ENCODE peak calls at places on chromosomes 13 and 19, in eight cellular contexts. L, O, G, D, Z, P, W and M are unnamed samples.

GRCh38 chr13:112444001-112444311 is 67.8 kb downstream of the SPACA7 start:
- DNase-seq in Z (no peak), G (peak), W (no peak), D (peak), P (peak), L (no peak), O (no peak), M (no peak)

GRCh38 chr19:54114340-54114826 is 1.1 kb downstream of the TFPT start:
- DNase-seq in P (peak), G (peak), D (peak), W (no peak), Z (no peak), O (no peak), L (no peak), M (no peak)

GRCh38 chr13:86741762-86742285 is 929.3 kb upstream of the SLITRK5 start:
- DNase-seq in P (no peak), Z (no peak), O (no peak), D (peak), G (no peak), W (no peak), L (no peak), M (no peak)

GRCh38 chr19:6528544-6529121 is 2.2 kb upstream of the TNFSF9 start:
- DNase-seq in L (peak), D (peak), G (peak), W (no peak), P (no peak), Z (no peak), O (no peak), M (no peak)

GRCh38 chr13:111503905-111504695 is 183.7 kb downstream of the TEX29 start:
- DNase-seq in D (no peak), O (no peak), W (no peak), P (no peak), L (peak), Z (no peak), G (no peak), M (no peak)

GRCh38 chr13:76292726-76293125 is 593.5 kb downstream of the KCTD12 start:
- DNase-seq in G (no peak), Z (no peak), O (no peak), L (no peak), P (no peak), D (no peak), W (no peak), M (no peak)

GRCh38 chr19:4678881-4679379 is 8.8 kb upstream of the MYDGF start:
- DNase-seq in P (no peak), W (no peak), Z (no peak), L (no peak), G (no peak), O (no peak), D (peak), M (no peak)

GRCh38 chr13:20128459-20128927 is 32.4 kb downstream of the GJA3 start:
- DNase-seq in L (no peak), D (peak), O (no peak), G (no peak), W (no peak), P (peak), Z (no peak), M (no peak)

GRCh38 chr19:42208612-42209011 is 8.9 kb downstream of the DEDD2 start:
- DNase-seq in Z (no peak), L (no peak), W (no peak), O (no peak), D (no peak), P (no peak), G (no peak), M (no peak)

GRCh38 chr13:91135376-91135775 is 212.1 kb upstream of the MIR17HG start:
- DNase-seq in P (no peak), Z (no peak), G (no peak), L (no peak), W (no peak), O (no peak), D (no peak), M (no peak)

GRCh38 chr19:15323496-15324235 is 8.7 kb downstream of the BRD4 start:
- DNase-seq in G (no peak), Z (no peak), D (peak), P (peak), L (peak), W (no peak), O (no peak), M (no peak)

GRCh38 chr19:31567776-31568175 is 218.5 kb upstream of the TSHZ3 start:
- DNase-seq in Z (no peak), W (no peak), P (no peak), D (no peak), G (no peak), O (no peak), L (no peak), M (no peak)

GRCh38 chr13:77810430-77810829 is 108.2 kb downstream of the EDNRB start:
- DNase-seq in P (no peak), D (peak), G (no peak), L (no peak), O (no peak), Z (no peak), W (no peak), M (no peak)

GRCh38 chr13:92649140-92649813 is 577.3 kb upstream of the GPC6 start:
- DNase-seq in P (no peak), D (no peak), W (no peak), L (no peak), G (no peak), O (no peak), Z (no peak), M (no peak)

GRCh38 chr19:16893686-16893990 is 4.8 kb downstream of the F2RL3 start:
- DNase-seq in L (no peak), G (no peak), P (no peak), D (no peak), W (no peak), Z (no peak), O (no peak), M (no peak)

GRCh38 chr13:113585828-113586355 is 1.3 kb downstream of the TFDP1 start:
- DNase-seq in P (peak), L (no peak), G (no peak), W (no peak), D (no peak), Z (no peak), O (no peak), M (no peak)

GRCh38 chr13:31910633-31911032 is 120.9 kb upstream of the FRY start:
- DNase-seq in G (no peak), D (no peak), O (no peak), W (no peak), P (no peak), L (no peak), Z (no peak), M (no peak)

GRCh38 chr13:110499621-110500281 is 61.8 kb downstream of the RAB20 start:
- DNase-seq in G (no peak), W (no peak), P (no peak), O (no peak), Z (peak), L (no peak), D (no peak), M (peak)

GRCh38 chr19:8017808-8018207 is 12.4 kb upstream of the ELAVL1 start:
- DNase-seq in P (no peak), G (no peak), W (no peak), L (no peak), O (no peak), D (peak), Z (no peak), M (no peak)

GRCh38 chr13:44326961-44327360 is 46.7 kb upstream of the SERP2 start:
- DNase-seq in W (no peak), Z (no peak), P (no peak), G (no peak), O (no peak), L (no peak), D (no peak), M (no peak)

GRCh38 chr13:110486061-110486780 is 75.3 kb downstream of the RAB20 start:
- DNase-seq in G (no peak), D (no peak), Z (no peak), L (no peak), P (no peak), O (no peak), W (no peak), M (no peak)

GRCh38 chr13:27035892-27036235 is 135.7 kb downstream of the USP12 start:
- DNase-seq in D (no peak), W (no peak), Z (no peak), O (no peak), L (no peak), G (no peak), P (no peak), M (no peak)

GRCh38 chr13:89514534-89515312 is 1832.8 kb upstream of the MIR17HG start:
- DNase-seq in P (no peak), O (no peak), D (no peak), L (no peak), G (no peak), W (peak), Z (peak), M (no peak)

GRCh38 chr19:18499055-18499775 is 22.7 kb downstream of the ELL start:
- DNase-seq in W (no peak), O (no peak), D (no peak), G (no peak), L (no peak), Z (no peak), P (no peak), M (no peak)

GRCh38 chr19:16078311-16078758 is 2.0 kb downstream of the TPM4 start:
- DNase-seq in P (peak), L (no peak), D (peak), G (peak), Z (no peak), W (no peak), O (no peak), M (no peak)

GRCh38 chr13:77345150-77345780 is 18.4 kb upstream of the MYCBP2 start:
- DNase-seq in Z (no peak), L (no peak), O (no peak), W (no peak), D (no peak), P (no peak), G (no peak), M (no peak)

GRCh38 chr19:8654591-8655339 is 24.3 kb downstream of the NFILZ start:
- DNase-seq in O (no peak), P (peak), Z (no peak), G (peak), W (no peak), D (peak), L (no peak), M (no peak)

GRCh38 chr19:13058951-13059660 is 43.6 kb downstream of the LYL1 start:
- DNase-seq in Z (no peak), O (no peak), W (no peak), P (no peak), G (no peak), L (no peak), D (no peak), M (no peak)

GRCh38 chr19:13057744-13058143 is 44.9 kb downstream of the LYL1 start:
- DNase-seq in D (no peak), G (no peak), P (no peak), W (no peak), L (no peak), Z (no peak), O (no peak), M (no peak)

GRCh38 chr19:13060964-13061927 is 41.4 kb downstream of the LYL1 start:
- DNase-seq in Z (no peak), W (no peak), D (peak), P (peak), O (peak), L (peak), G (peak), M (no peak)

GRCh38 chr19:13062317-13062716 is 40.3 kb downstream of the LYL1 start:
- DNase-seq in D (no peak), L (no peak), W (no peak), O (no peak), P (no peak), Z (no peak), G (no peak), M (no peak)

GRCh38 chr19:13060233-13060963 is 42.3 kb downstream of the LYL1 start:
- DNase-seq in W (no peak), L (no peak), G (peak), Z (no peak), P (peak), O (no peak), D (peak), M (no peak)
- H3K4me3 ChIP-seq in W (no peak), L (no peak), G (peak), Z (no peak), P (peak), O (no peak), D (no peak), M (no peak)

DNA sequence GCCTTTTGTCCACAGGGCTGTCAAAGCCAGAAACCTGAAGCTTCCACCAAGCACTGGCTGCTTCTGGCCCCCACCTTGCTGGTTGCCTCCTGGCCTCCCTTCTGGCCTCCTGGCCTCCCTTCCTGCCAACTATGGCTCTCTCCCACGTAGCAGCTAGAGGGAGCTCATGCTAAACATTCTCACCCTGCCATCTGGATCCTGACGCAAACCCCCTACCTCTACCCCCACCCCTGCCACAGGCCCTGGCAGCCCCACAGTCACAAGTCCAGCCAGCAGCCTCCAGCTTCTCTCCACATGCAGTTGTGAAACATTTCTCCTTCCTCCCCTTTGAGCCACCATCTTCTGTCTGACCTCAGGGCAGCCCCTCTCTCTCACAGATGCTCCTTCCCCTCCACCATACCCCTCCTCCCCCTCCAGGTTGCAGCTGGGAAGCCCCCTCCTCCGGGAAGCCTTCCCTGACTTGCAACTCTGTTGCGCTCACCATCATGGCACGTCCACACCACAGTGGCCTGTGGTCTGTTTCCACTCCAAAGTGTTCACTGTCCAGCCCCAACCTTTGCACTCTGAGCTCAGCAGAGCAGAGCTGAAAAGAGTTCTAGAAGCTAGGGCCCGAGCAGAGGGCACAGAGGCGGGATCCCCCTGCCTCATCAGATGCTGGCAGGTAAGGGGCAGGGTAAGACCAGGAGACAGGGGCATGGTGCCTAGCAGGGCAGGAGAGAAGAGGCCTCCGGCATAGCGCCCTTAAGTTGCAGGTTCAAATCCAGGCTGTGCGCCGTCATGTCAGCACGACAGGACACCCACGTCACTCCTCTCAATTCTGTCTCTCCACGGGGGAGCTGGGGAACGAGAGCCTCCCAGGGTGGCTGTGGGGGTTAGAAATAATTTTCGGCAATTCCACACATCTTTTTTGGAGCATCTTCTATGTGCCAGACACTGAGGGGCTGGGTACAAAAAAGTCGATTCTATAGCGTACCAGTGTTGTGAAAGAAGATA is 7.3 kb downstream of the ADGRL1 start:
- DNase-seq in O (no peak), L (no peak), W (no peak), D (peak), Z (no peak), G (no peak), P (no peak), M (no peak)
- TF ChIP-seq CTCF in O (peak), L (no peak), W (no peak), D (peak), Z (peak), G (no peak), P (no peak), M (no peak)

GRCh38 chr19:1105873-1106840 is 2.4 kb downstream of the GPX4 start:
- DNase-seq in Z (no peak), P (no peak), L (no peak), D (no peak), G (no peak), O (no peak), W (no peak), M (no peak)
- H3K4me3 ChIP-seq in Z (no peak), P (no peak), L (no peak), D (no peak), G (no peak), O (no peak), W (peak), M (peak)

DNA sequence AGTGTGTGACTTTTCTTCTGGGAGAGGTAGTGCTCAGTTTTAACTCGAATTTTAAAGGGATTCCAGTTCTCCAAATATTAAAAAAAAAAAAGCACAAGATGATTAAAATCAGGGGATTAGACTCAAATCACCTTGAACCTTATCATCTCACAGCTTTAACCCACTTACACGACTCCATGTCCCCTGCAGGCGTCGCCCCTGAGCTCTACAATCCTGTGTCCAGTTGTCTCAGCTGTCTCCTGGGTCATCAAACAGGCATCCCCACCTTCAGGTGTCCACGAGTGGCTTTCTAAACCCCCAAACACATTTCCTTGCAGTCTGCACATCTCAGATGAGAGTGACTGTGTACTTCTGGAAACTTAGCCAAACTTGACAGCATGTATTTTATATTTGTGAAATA is 14.1 kb downstream of the ZNF808 start:
- DNase-seq in G (no peak), P (no peak), O (no peak), D (no peak), Z (no peak), W (no peak), L (no peak), M (no peak)
- TF ChIP-seq CTCF in G (no peak), P (no peak), O (no peak), D (no peak), Z (no peak), W (no peak), L (no peak), M (no peak)

GRCh38 chr13:101751488-101751887 is 299.0 kb downstream of the ITGBL1 start:
- DNase-seq in P (no peak), L (no peak), D (peak), Z (no peak), W (peak), G (no peak), O (no peak), M (peak)

GRCh38 chr13:101746513-101746912 is 294.0 kb downstream of the ITGBL1 start:
- DNase-seq in G (no peak), P (no peak), W (no peak), O (no peak), L (no peak), D (no peak), Z (no peak), M (no peak)

GRCh38 chr13:101747039-101747438 is 294.6 kb downstream of the ITGBL1 start:
- DNase-seq in P (no peak), Z (peak), G (no peak), W (no peak), D (no peak), O (no peak), L (no peak), M (no peak)

GRCh38 chr13:101752432-101752831 is 300.0 kb downstream of the ITGBL1 start:
- DNase-seq in G (no peak), Z (no peak), D (no peak), L (no peak), W (no peak), P (no peak), O (no peak), M (no peak)

GRCh38 chr13:101749584-101749983 is 297.1 kb downstream of the ITGBL1 start:
- DNase-seq in D (no peak), O (no peak), P (no peak), W (no peak), Z (no peak), L (no peak), G (no peak), M (no peak)
- H3K4me3 ChIP-seq in D (no peak), O (no peak), P (no peak), W (no peak), Z (no peak), L (no peak), G (no peak), M (no peak)

DNA sequence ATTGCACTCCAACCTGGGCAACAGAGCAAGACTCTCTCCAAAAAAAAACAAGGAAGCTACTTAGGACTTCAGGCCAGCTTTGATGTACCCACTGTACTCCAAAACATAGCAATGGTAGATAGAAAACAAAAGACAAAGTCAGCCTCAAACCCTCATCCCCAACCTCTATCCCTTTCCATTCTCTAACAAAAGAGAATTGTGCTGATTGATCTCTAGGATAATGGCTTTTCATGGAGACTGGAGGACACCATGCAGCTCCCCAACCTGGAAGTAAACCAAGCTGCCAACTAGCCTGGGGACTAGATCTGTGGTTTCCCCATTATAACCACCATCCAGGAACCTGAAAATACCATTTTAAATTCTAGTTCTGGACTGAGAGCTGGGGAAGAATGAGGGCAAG is 4.3 kb upstream of the ZDHHC20 start:
- DNase-seq in W (no peak), L (no peak), P (no peak), Z (no peak), D (no peak), O (no peak), G (no peak), M (no peak)
- TF ChIP-seq CTCF in W (no peak), L (no peak), P (no peak), Z (no peak), D (no peak), O (no peak), G (no peak), M (no peak)

GRCh38 chr19:45464861-45465427 is 2.9 kb upstream of the FOSB start:
- DNase-seq in P (no peak), G (no peak), D (no peak), L (no peak), Z (no peak), W (no peak), O (no peak), M (no peak)

GRCh38 chr19:45464274-45464673 is 3.5 kb upstream of the FOSB start:
- DNase-seq in L (no peak), D (no peak), G (no peak), Z (no peak), P (no peak), W (no peak), O (no peak), M (no peak)

GRCh38 chr19:45460807-45461347 is 6.9 kb upstream of the FOSB start:
- DNase-seq in L (no peak), W (no peak), O (no peak), Z (no peak), G (no peak), P (no peak), D (no peak), M (no peak)

GRCh38 chr19:45463241-45463640 is 4.6 kb upstream of the FOSB start:
- DNase-seq in P (no peak), D (no peak), O (no peak), G (no peak), L (no peak), W (no peak), Z (no peak), M (no peak)

DNA sequence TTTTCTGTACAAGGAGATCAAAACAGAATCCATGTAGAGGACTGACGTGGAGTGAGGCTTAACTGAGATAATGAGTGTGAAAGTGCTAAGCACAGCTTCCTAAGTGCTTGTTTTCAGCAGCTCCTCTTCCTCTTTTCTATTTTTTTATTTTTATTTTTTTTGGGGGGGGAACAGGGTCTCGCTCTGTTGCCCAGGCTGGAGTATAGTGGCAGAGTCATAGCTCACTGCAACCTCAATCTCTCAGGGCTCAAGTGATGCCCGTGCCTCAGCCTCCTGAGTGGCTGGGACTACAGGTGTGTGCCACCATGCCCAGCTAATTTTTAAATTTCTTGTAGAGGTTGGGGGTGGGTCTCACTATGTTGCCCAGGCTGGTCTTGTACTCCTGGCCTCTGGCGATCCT is 5.6 kb upstream of the FOSB start:
- DNase-seq in W (no peak), D (no peak), Z (no peak), P (no peak), G (no peak), L (no peak), O (no peak), M (no peak)
- H3K4me3 ChIP-seq in W (no peak), D (no peak), Z (no peak), P (no peak), G (no peak), L (no peak), O (no peak), M (no peak)

GRCh38 chr13:30551194-30551593 is 66.5 kb upstream of the USPL1 start:
- DNase-seq in D (peak), W (no peak), G (no peak), O (no peak), L (no peak), P (no peak), Z (no peak), M (no peak)
- TF ChIP-seq CTCF in D (peak), W (peak), G (peak), O (peak), L (no peak), P (peak), Z (peak), M (peak)